ENCODE peak calls at places on chromosomes 5 and 9, in six cellular contexts. G is thoracic aorta, D is WTC11, R is spleen, X is adrenal gland, N is dorsolateral prefrontal cortex. V is an unnamed sample.
A peak's percentile ranks its signal among the peaks of the same experiment; 100 is the strongest.

GRCh38 chr5:172548981-172549707 is 91.9 kb upstream of the NEURL1B start:
- DNase-seq in G (no peak), N (peak; percentile 23), R (peak; percentile 66), X (no peak), D (no peak), V (no peak)

GRCh38 chr9:15243086-15243485 is 63.9 kb downstream of the TTC39B start:
- DNase-seq in X (no peak), N (no peak), D (no peak), G (no peak), R (no peak), V (no peak)

GRCh38 chr9:96395964-96396363 is 12.5 kb upstream of the SLC35D2 start:
- DNase-seq in R (no peak), N (no peak), X (no peak), G (no peak), D (no peak), V (no peak)

GRCh38 chr9:83432104-83432627 is 106.0 kb downstream of the FRMD3 start:
- DNase-seq in R (peak; percentile 83), G (peak; percentile 56), X (peak; percentile 97), D (peak; percentile 61), N (peak; percentile 51), V (peak; percentile 99)

GRCh38 chr9:120561699-120562098 is 18.3 kb downstream of the CDK5RAP2 start:
- DNase-seq in D (no peak), R (no peak), X (no peak), N (no peak), G (no peak), V (no peak)

GRCh38 chr9:90988318-90988717 is 186.7 kb downstream of the SYK start:
- DNase-seq in N (no peak), D (no peak), G (no peak), R (no peak), X (no peak), V (no peak)

GRCh38 chr5:6261668-6262067 is 116.7 kb downstream of the MED10 start:
- DNase-seq in G (no peak), X (no peak), N (no peak), R (no peak), D (no peak), V (no peak)

GRCh38 chr9:130337784-130338380 is 72.3 kb downstream of the HMCN2 start:
- DNase-seq in R (peak; percentile 69), G (no peak), D (no peak), X (no peak), N (no peak), V (no peak)

GRCh38 chr5:54845567-54845941 is 139.8 kb downstream of the ESM1 start:
- DNase-seq in G (no peak), D (no peak), R (no peak), X (no peak), N (no peak), V (no peak)

GRCh38 chr5:74865799-74866652 is at the start of gene FAM169A:
- DNase-seq in X (peak; percentile 21), N (no peak), R (peak; percentile 87), D (peak; percentile 73), G (no peak), V (peak; percentile 60)

GRCh38 chr5:6680922-6681321 is 32.3 kb upstream of the TENT4A start:
- DNase-seq in G (no peak), D (no peak), N (no peak), X (no peak), R (no peak), V (no peak)

GRCh38 chr5:145939532-145940065 is 3.2 kb downstream of the SH3RF2 start:
- DNase-seq in N (no peak), R (no peak), D (no peak), G (no peak), X (no peak), V (no peak)

GRCh38 chr5:33235824-33236223 is 204.9 kb upstream of the TARS1 start:
- DNase-seq in N (no peak), D (no peak), G (no peak), X (no peak), R (no peak), V (no peak)

GRCh38 chr5:95720094-95720793 is 10.9 kb upstream of the RHOBTB3 start:
- DNase-seq in N (no peak), D (no peak), X (no peak), R (no peak), G (no peak), V (no peak)

GRCh38 chr5:126053630-126054029 is 369.6 kb upstream of the GRAMD2B start:
- DNase-seq in X (no peak), N (no peak), D (no peak), R (no peak), G (no peak), V (no peak)

GRCh38 chr5:33311893-33312292 is 128.9 kb upstream of the TARS1 start:
- DNase-seq in D (no peak), N (no peak), X (no peak), G (no peak), R (no peak), V (no peak)

GRCh38 chr5:132489051-132489770 is 1.4 kb downstream of the IRF1 start:
- DNase-seq in X (no peak), D (no peak), G (no peak), R (peak; percentile 78), N (no peak), V (no peak)

GRCh38 chr5:72510610-72511121 is 3.5 kb upstream of the ZNF366 start:
- DNase-seq in N (peak; percentile 60), R (no peak), X (peak; percentile 28), G (peak; percentile 28), D (no peak), V (peak; percentile 25)

GRCh38 chr9:121376214-121376830 is 6.3 kb upstream of the STOM start:
- DNase-seq in G (no peak), N (no peak), X (no peak), R (no peak), D (no peak), V (no peak)

GRCh38 chr9:82604947-82605656 is 457.8 kb downstream of the RASEF start:
- DNase-seq in N (no peak), X (peak; percentile 39), D (no peak), R (no peak), G (no peak), V (no peak)

GRCh38 chr5:177553671-177554429 is 513 bp downstream of the FAM193B start:
- DNase-seq in D (peak; percentile 45), N (peak; percentile 43), R (peak; percentile 92), G (no peak), X (peak; percentile 39), V (peak; percentile 38)

GRCh38 chr9:128555180-128555721 is 2.9 kb downstream of the SPTAN1 start:
- DNase-seq in X (no peak), G (no peak), R (no peak), D (no peak), N (no peak), V (peak; percentile 38)

GRCh38 chr9:86122309-86122708 is 23.0 kb upstream of the GOLM1 start:
- DNase-seq in R (no peak), D (no peak), N (no peak), G (no peak), X (no peak), V (no peak)

GRCh38 chr9:129289883-129290282 is 111.8 kb upstream of the IER5L start:
- DNase-seq in R (peak; percentile 25), N (no peak), X (peak; percentile 3), G (no peak), D (no peak), V (no peak)

GRCh38 chr9:35686222-35687203 is 3.2 kb downstream of the TPM2 start:
- DNase-seq in N (no peak), R (no peak), D (no peak), G (no peak), X (peak; percentile 52), V (peak; percentile 32)

GRCh38 chr9:88991066-88992030 is at the start of gene S1PR3:
- DNase-seq in D (peak; percentile 78), X (peak; percentile 72), G (no peak), N (no peak), R (peak; percentile 83), V (peak; percentile 68)
- TF ChIP-seq CTCF in D (no peak), X (peak; percentile 26), G (peak; percentile 28), N (no peak), R (no peak), V (no peak)

GRCh38 chr5:135188233-135188909 is 154.3 kb upstream of the PITX1 start:
- DNase-seq in D (no peak), X (no peak), R (no peak), N (no peak), G (no peak), V (no peak)

GRCh38 chr5:135184646-135185045 is 150.6 kb upstream of the PITX1 start:
- DNase-seq in N (no peak), D (no peak), G (no peak), R (no peak), X (no peak), V (no peak)

GRCh38 chr5:135185461-135186075 is 151.5 kb upstream of the PITX1 start:
- DNase-seq in G (no peak), X (no peak), R (no peak), D (no peak), N (peak; percentile 50), V (peak; percentile 89)

GRCh38 chr5:135189024-135189423 is 155.0 kb upstream of the PITX1 start:
- DNase-seq in R (no peak), X (no peak), D (no peak), N (no peak), G (no peak), V (no peak)

GRCh38 chr5:135186662-135187522 is 152.9 kb upstream of the PITX1 start:
- DNase-seq in D (no peak), N (no peak), R (no peak), X (no peak), G (no peak), V (no peak)
- TF ChIP-seq CTCF in D (no peak), N (no peak), R (no peak), X (no peak), G (no peak), V (no peak)

GRCh38 chr9:108108290-108108689 is 618.7 kb upstream of the KLF4 start:
- DNase-seq in R (no peak), D (no peak), X (no peak), G (no peak), N (no peak), V (no peak)

GRCh38 chr9:108108802-108109448 is 619.4 kb upstream of the KLF4 start:
- DNase-seq in D (no peak), G (no peak), N (no peak), X (no peak), R (no peak), V (no peak)

GRCh38 chr9:108117775-108118174 is 628.2 kb upstream of the KLF4 start:
- DNase-seq in X (no peak), R (no peak), D (no peak), G (no peak), N (no peak), V (no peak)

GRCh38 chr9:108109927-108110326 is 620.4 kb upstream of the KLF4 start:
- DNase-seq in N (no peak), G (no peak), D (no peak), X (no peak), R (no peak), V (no peak)

GRCh38 chr9:108113579-108113978 is 624.0 kb upstream of the KLF4 start:
- DNase-seq in X (no peak), G (no peak), D (no peak), N (no peak), R (no peak), V (no peak)
- TF ChIP-seq CTCF in X (no peak), G (no peak), D (no peak), N (no peak), R (no peak), V (no peak)

DNA sequence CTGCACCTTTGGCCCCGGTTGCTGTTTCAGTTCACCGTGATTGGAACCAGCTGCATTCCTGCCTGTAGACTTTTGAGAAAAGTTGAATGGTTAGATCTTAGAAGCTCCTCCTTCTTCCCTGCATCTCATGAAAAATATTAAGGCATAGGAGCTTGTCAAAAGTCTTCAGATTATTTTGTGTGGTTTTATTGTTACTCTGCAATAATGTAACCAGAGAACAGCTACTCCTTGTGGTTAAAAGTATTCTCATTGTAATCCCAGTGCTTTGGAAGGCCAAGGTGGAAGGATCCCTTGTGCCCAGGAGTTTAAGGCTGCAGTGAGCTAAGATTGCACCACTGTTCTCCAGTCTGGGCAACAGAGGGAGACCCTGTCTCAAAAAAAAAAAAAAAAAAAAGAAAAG is 3.3 kb upstream of the SLC2A8 start:
- DNase-seq in R (no peak), D (no peak), X (peak; percentile 3), N (no peak), G (no peak), V (no peak)
- TF ChIP-seq CTCF in R (no peak), D (no peak), X (no peak), N (no peak), G (no peak), V (no peak)

V was measured in thyroid gland.